ENCODE peak calls at places on chromosomes 13 and 19, in six cellular contexts. One of them, this sample, is unnamed.

GRCh38 chr13:111460548-111461444 is 140.4 kb downstream of the TEX29 start:
- DNase-seq in neural crest cell: peak
- DNase-seq in A549: peak
- DNase-seq in HFFc6: peak
- DNase-seq in astrocyte of the spinal cord: peak
- DNase-seq in spleen: no peak
- DNase-seq in this sample: no peak

GRCh38 chr13:31538067-31539042 is 201.0 kb upstream of the RXFP2 start:
- DNase-seq in neural crest cell: no peak
- DNase-seq in A549: no peak
- DNase-seq in HFFc6: peak
- DNase-seq in astrocyte of the spinal cord: peak
- DNase-seq in spleen: no peak
- DNase-seq in this sample: no peak

GRCh38 chr13:68628994-68629393 is 1398.9 kb upstream of the PCDH9 start:
- DNase-seq in neural crest cell: no peak
- DNase-seq in A549: no peak
- DNase-seq in HFFc6: no peak
- DNase-seq in astrocyte of the spinal cord: no peak
- DNase-seq in spleen: no peak
- DNase-seq in this sample: no peak

GRCh38 chr13:112846411-112847115 is 122.5 kb upstream of the MCF2L start:
- DNase-seq in neural crest cell: no peak
- DNase-seq in A549: no peak
- DNase-seq in HFFc6: no peak
- DNase-seq in astrocyte of the spinal cord: no peak
- DNase-seq in spleen: peak
- DNase-seq in this sample: no peak

GRCh38 chr19:45517238-45517637 is 10.0 kb downstream of the VASP start:
- DNase-seq in neural crest cell: no peak
- DNase-seq in A549: no peak
- DNase-seq in HFFc6: no peak
- DNase-seq in astrocyte of the spinal cord: no peak
- DNase-seq in spleen: no peak
- DNase-seq in this sample: no peak

GRCh38 chr19:34235425-34235940 is 18.9 kb upstream of the GARRE1 start:
- DNase-seq in neural crest cell: no peak
- DNase-seq in A549: no peak
- DNase-seq in HFFc6: no peak
- DNase-seq in astrocyte of the spinal cord: no peak
- DNase-seq in spleen: no peak
- DNase-seq in this sample: no peak

GRCh38 chr13:46295531-46296464 is 84.1 kb downstream of the LRRC63 start:
- DNase-seq in neural crest cell: no peak
- DNase-seq in A549: no peak
- DNase-seq in HFFc6: peak
- DNase-seq in astrocyte of the spinal cord: peak
- DNase-seq in spleen: no peak
- DNase-seq in this sample: no peak

GRCh38 chr13:98959299-98959698 is 18.6 kb downstream of the DOCK9 start:
- DNase-seq in neural crest cell: no peak
- DNase-seq in A549: no peak
- DNase-seq in HFFc6: no peak
- DNase-seq in astrocyte of the spinal cord: no peak
- DNase-seq in spleen: no peak
- DNase-seq in this sample: no peak

GRCh38 chr19:29662604-29663404 is 2.5 kb upstream of the PLEKHF1 start:
- DNase-seq in neural crest cell: no peak
- DNase-seq in A549: no peak
- DNase-seq in HFFc6: peak
- DNase-seq in astrocyte of the spinal cord: peak
- DNase-seq in spleen: peak
- DNase-seq in this sample: no peak

GRCh38 chr13:87698268-87698667 is 27.1 kb downstream of the SLITRK5 start:
- DNase-seq in neural crest cell: no peak
- DNase-seq in A549: no peak
- DNase-seq in HFFc6: no peak
- DNase-seq in astrocyte of the spinal cord: no peak
- DNase-seq in spleen: no peak
- DNase-seq in this sample: no peak

GRCh38 chr19:3061214-3062161 is 807 bp downstream of the TLE5 start:
- DNase-seq in neural crest cell: no peak
- DNase-seq in A549: no peak
- DNase-seq in HFFc6: no peak
- DNase-seq in astrocyte of the spinal cord: no peak
- DNase-seq in spleen: peak
- DNase-seq in this sample: no peak
- TF ChIP-seq CTCF in neural crest cell: peak
- TF ChIP-seq CTCF in A549: peak
- TF ChIP-seq CTCF in HFFc6: peak
- TF ChIP-seq CTCF in astrocyte of the spinal cord: peak
- TF ChIP-seq CTCF in spleen: peak
- TF ChIP-seq CTCF in this sample: peak

DNA sequence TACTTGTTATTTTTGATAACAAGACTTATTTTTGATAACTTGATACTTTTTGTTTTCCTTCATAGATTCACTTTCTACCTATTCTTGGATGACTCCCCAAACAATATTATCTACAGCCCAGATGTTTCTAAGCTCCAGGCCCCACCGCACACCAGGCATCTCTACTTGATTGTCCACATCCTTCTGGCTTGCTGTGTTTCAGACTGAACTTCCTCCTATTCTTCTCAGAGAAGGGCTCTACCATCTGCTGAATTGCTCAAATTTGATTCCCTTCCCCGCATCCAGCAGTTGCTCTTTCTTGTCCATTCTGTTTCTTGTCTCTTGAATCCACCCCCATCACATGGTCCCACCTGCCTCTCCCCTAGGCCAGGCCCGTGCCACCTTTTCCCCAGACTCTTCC is 13.0 kb downstream of the NUDT15 start:
- DNase-seq in neural crest cell: no peak
- DNase-seq in A549: no peak
- DNase-seq in HFFc6: no peak
- DNase-seq in astrocyte of the spinal cord: no peak
- DNase-seq in spleen: no peak
- DNase-seq in this sample: no peak
- TF ChIP-seq CTCF in neural crest cell: no peak
- TF ChIP-seq CTCF in A549: no peak
- TF ChIP-seq CTCF in HFFc6: no peak
- TF ChIP-seq CTCF in astrocyte of the spinal cord: no peak
- TF ChIP-seq CTCF in spleen: no peak
- TF ChIP-seq CTCF in this sample: no peak

GRCh38 chr19:52345162-52345561 is 9.1 kb downstream of the ZNF610 start:
- DNase-seq in neural crest cell: no peak
- DNase-seq in A549: no peak
- DNase-seq in HFFc6: no peak
- DNase-seq in astrocyte of the spinal cord: no peak
- DNase-seq in spleen: no peak
- DNase-seq in this sample: no peak

DNA sequence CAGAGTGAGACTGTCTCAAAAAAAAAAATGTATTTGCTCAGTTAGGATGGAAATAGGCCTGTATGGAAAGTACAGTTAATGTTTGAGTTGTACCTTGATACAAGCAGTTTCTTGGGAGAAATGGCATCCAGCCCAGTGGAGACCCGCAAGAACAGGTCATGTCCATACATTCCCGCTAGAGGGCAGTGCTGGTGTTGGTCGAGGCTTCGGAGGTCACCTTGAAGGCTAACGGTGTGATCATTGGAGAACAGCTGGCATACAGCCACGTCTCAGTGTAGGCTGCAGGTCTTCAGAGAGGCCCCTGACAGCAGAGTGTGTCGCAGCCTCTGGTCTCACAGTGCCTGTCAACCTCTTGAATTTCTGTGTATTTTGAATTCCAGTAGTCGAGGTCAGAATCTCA is 7.5 kb downstream of the ZNF610 start:
- DNase-seq in neural crest cell: peak
- DNase-seq in A549: no peak
- DNase-seq in HFFc6: no peak
- DNase-seq in astrocyte of the spinal cord: no peak
- DNase-seq in spleen: no peak
- DNase-seq in this sample: no peak
- TF ChIP-seq CTCF in neural crest cell: peak
- TF ChIP-seq CTCF in A549: no peak
- TF ChIP-seq CTCF in HFFc6: peak
- TF ChIP-seq CTCF in astrocyte of the spinal cord: peak
- TF ChIP-seq CTCF in spleen: peak
- TF ChIP-seq CTCF in this sample: peak

DNA sequence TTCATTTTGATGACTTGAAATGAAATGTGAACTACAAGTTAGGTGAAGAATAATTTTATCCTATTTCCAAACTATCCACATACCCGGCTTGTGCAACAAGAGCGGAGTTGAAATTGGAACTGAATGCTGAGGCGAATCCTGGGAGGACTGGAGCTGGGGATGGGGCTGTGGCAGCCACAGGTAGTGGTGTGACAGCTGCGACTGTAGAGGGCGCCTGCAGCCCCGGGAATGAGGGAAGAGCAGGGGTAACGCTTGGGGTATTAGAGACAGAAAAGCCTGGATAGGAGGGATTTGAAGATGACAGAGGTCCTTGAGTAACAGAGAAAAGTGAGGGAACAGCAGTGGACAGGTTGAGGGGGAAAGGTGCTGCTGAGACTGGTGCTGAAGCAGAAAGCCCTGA is 22.0 kb upstream of the STOML3 start:
- DNase-seq in neural crest cell: no peak
- DNase-seq in A549: no peak
- DNase-seq in HFFc6: no peak
- DNase-seq in astrocyte of the spinal cord: no peak
- DNase-seq in spleen: no peak
- DNase-seq in this sample: no peak
- TF ChIP-seq CTCF in neural crest cell: peak
- TF ChIP-seq CTCF in A549: peak
- TF ChIP-seq CTCF in HFFc6: peak
- TF ChIP-seq CTCF in astrocyte of the spinal cord: peak
- TF ChIP-seq CTCF in spleen: no peak
- TF ChIP-seq CTCF in this sample: peak

DNA sequence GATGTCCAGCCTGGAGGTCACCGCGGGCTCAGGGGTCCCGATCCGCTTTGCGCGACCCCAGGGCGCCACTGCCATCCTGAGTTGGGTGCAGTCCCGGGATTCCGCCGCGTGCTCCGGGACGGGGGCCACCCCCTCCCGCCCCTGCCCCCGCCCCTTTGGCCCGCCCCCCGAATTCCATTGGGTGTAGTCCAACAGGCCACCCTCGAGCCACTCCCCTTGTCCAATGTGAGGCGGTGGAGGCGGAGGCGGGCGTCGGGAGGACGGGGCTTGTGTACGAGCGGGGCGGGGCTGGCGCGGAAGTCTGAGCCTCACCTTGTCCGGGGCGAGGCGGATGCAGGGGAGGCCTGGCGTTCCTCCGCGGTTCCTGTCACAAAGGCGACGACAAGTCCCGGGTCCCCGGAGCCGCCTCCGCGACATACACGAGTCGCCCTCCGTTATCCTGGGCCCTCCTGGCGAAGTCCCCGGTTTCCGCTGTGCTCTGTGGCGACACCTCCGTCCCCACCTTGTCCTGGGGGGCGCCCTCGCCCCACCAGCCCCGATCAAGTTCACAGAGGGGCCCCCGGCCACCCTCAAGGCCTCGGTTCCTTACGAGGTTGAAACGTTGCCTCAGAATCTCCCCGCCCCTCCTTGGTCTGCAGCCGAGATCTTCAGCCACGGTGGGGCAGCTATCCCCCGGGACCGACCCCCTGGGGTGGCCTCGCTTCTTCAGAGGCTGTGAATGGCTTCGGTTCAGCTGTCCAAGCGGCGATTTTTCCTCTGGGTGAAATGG is 1.2 kb downstream of the LDLR start:
- DNase-seq in neural crest cell: peak
- DNase-seq in A549: peak
- DNase-seq in HFFc6: peak
- DNase-seq in astrocyte of the spinal cord: peak
- DNase-seq in spleen: peak
- DNase-seq in this sample: peak
- TF ChIP-seq CTCF in neural crest cell: no peak
- TF ChIP-seq CTCF in A549: no peak
- TF ChIP-seq CTCF in HFFc6: peak
- TF ChIP-seq CTCF in astrocyte of the spinal cord: no peak
- TF ChIP-seq CTCF in spleen: no peak
- TF ChIP-seq CTCF in this sample: peak

GRCh38 chr19:10679743-10680142 is 21.5 kb upstream of the QTRT1 start:
- DNase-seq in neural crest cell: no peak
- DNase-seq in A549: no peak
- DNase-seq in HFFc6: no peak
- DNase-seq in astrocyte of the spinal cord: no peak
- DNase-seq in spleen: no peak
- DNase-seq in this sample: no peak
- TF ChIP-seq CTCF in neural crest cell: no peak
- TF ChIP-seq CTCF in A549: no peak
- TF ChIP-seq CTCF in HFFc6: no peak
- TF ChIP-seq CTCF in astrocyte of the spinal cord: no peak
- TF ChIP-seq CTCF in spleen: no peak
- TF ChIP-seq CTCF in this sample: no peak

DNA sequence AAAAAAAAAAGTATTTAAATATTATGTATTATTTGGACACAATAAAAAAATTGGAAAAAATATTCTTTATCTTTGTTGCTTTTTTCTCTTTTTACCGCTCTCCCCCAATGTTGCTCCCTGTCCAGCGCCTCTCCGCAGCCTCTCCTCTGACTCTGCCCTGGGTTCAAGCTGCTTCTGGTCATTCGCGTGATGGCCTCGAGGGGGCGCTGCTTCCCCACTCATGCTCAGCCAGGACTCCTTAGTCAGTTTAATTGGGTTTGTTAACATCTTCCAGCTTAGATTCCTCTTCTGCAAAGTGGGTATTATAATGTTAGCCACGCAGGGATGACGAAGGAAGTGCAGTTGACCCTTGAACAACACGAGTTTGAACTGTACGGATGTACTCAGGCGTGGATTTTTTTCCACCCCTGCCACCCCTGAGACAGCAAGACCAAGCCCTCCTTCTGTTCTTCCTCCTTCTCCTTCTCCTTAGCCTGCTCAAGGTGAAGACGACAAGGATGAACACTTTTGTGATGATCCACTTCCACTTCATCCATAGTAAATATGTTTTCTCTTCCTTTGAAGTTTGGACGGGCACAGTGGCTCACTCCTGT is 4.8 kb upstream of the NWD1 start:
- DNase-seq in neural crest cell: peak
- DNase-seq in A549: no peak
- DNase-seq in HFFc6: peak
- DNase-seq in astrocyte of the spinal cord: peak
- DNase-seq in spleen: peak
- DNase-seq in this sample: no peak
- TF ChIP-seq CTCF in neural crest cell: peak
- TF ChIP-seq CTCF in A549: peak
- TF ChIP-seq CTCF in HFFc6: peak
- TF ChIP-seq CTCF in astrocyte of the spinal cord: peak
- TF ChIP-seq CTCF in spleen: peak
- TF ChIP-seq CTCF in this sample: peak

This sample was measured in chondrocyte.